ENCODE peak calls at places on chromosomes 13 and 19, in four cellular contexts. A is AG04450, N is prostate gland, R is A549. H is an unnamed sample.

GRCh38 chr13:26614721-26615120 is 57.2 kb downstream of the WASF3 start:
- DNase-seq in A (no peak), N (no peak), R (no peak), H (no peak)

GRCh38 chr19:54262066-54262465 is 5.0 kb upstream of the LILRB5 start:
- DNase-seq in A (no peak), N (no peak), R (no peak), H (no peak)

GRCh38 chr13:76991432-76991795 is 467 bp upstream of the CLN5 start:
- DNase-seq in A (no peak), N (no peak), R (no peak), H (no peak)

GRCh38 chr19:10952809-10953208 is 8.0 kb upstream of the SMARCA4 start:
- DNase-seq in A (no peak), N (peak; percentile 89), R (no peak), H (peak; percentile 77)

GRCh38 chr13:35769812-35770211 is 293.3 kb upstream of the MAB21L1 start:
- DNase-seq in A (no peak), N (no peak), R (no peak), H (no peak)

GRCh38 chr13:39051157-39051556 is 12.9 kb downstream of the NHLRC3 start:
- DNase-seq in A (no peak), N (no peak), R (no peak), H (no peak)

GRCh38 chr19:9848761-9849160 is 13.6 kb downstream of the PIN1 start:
- DNase-seq in A (no peak), N (no peak), R (no peak), H (no peak)

GRCh38 chr19:41222240-41222639 is 3.2 kb downstream of the AXL start:
- DNase-seq in A (no peak), N (no peak), R (no peak), H (no peak)

GRCh38 chr13:113666324-113666660 is 727 bp upstream of the GRK1 start:
- DNase-seq in A (no peak), N (no peak), R (no peak), H (no peak)

GRCh38 chr19:20078696-20079095 is 896 bp downstream of the ZNF90 start:
- DNase-seq in A (no peak), N (peak; percentile 9), R (no peak), H (no peak)

GRCh38 chr19:41893899-41894298 is 10.9 kb downstream of the ARHGEF1 start:
- DNase-seq in A (no peak), N (no peak), R (no peak), H (no peak)

GRCh38 chr19:55675661-55676354 is 782 bp downstream of the EPN1 start:
- DNase-seq in A (no peak), N (no peak), R (no peak), H (no peak)

GRCh38 chr19:44754743-44755066 is 6.2 kb downstream of the BCL3 start:
- DNase-seq in A (no peak), N (no peak), R (no peak), H (no peak)

GRCh38 chr19:44756089-44756562 is 7.6 kb downstream of the BCL3 start:
- DNase-seq in A (no peak), N (no peak), R (no peak), H (no peak)

GRCh38 chr19:44753932-44754742 is 5.6 kb downstream of the BCL3 start:
- DNase-seq in A (no peak), N (peak; percentile 95), R (peak; percentile 82), H (no peak)

GRCh38 chr19:44753619-44753931 is 5.1 kb downstream of the BCL3 start:
- DNase-seq in A (no peak), N (no peak), R (no peak), H (no peak)

GRCh38 chr19:44755219-44755618 is 6.7 kb downstream of the BCL3 start:
- DNase-seq in A (no peak), N (no peak), R (no peak), H (no peak)
- H3K27ac ChIP-seq in A (no peak overlapping the region), N (peak overlapping the region; percentile 88), R (peak overlapping the region; percentile 92), H (peak overlapping the region; percentile 92)

GRCh38 chr19:4633140-4633967 is 6.0 kb upstream of the TNFAIP8L1 start:
- DNase-seq in A (peak; percentile 57), N (no peak), R (peak; percentile 60), H (peak; percentile 26)
- H3K27ac ChIP-seq in A (peak overlapping the region; percentile 83), N (no peak overlapping the region), R (peak overlapping the region; percentile 92), H (peak overlapping the region; percentile 51)

DNA sequence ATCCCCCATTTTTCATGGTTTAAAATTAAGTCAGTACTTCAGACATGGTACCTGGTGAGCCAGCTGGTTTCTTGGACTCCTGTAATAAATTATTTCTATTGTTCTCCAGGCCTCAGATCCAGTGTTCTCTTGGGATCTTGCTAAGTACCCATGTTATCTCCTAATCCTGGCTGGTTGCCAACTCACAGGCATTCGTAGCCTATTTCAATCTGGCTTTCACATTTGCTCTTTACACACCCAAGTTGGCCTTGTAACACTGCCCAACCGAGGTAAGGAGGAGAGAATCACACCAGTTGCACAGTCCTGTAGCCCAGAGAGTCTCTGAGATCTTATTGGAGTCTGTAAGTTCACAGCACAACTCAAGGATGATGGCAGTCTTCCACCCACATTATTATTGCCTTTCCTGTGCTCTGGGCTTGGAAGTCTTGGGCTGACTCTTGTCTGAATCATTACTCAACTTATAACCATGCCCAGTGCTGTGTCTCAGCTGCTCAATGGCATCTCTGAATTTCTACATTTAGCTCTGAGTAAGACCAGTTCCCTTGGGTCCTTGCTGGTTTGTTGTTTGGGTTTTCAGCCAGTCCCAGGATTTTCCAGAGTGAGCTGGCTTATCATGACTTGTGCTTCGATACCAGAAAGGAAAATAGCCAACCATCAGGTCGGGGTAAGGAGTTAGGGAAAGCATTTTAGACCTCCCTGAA is 76.6 kb upstream of the KLF12 start:
- DNase-seq in A (peak; percentile 76), N (no peak), R (no peak), H (peak; percentile 67)
- H3K27ac ChIP-seq in A (peak overlapping the region; percentile 74), N (no peak overlapping the region), R (peak overlapping the region; percentile 35), H (peak overlapping the region; percentile 48)

DNA sequence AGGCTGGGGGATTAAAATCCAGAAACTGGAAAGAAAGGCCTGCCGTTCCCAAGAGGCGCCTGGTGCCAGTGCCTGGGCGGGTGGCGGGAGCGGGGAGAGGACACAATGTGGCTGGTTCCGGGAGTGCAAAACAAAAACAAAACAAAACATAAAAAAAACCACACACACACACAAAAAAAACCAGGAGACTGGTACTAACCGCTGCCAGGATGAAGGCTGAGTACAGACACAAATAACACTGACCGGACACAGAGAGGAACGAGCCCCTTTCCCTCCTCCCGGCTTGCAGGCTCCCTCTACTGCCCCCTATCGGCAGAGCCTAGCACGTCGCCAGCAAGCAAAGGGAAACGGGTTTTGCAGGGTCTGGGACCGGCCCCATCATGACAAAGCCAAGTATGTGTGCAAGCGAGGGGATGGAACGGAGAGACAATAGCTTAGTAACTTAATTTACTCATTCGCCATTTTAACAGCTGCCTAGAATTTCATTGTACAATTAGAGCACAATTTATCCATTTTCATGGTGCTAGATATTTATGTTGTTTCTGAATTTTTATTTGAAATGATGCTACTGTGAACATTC is 17.9 kb upstream of the ZDHHC20 start:
- DNase-seq in A (peak; percentile 37), N (peak; percentile 67), R (peak; percentile 22), H (no peak)
- H3K27ac ChIP-seq in A (no peak overlapping the region), N (peak overlapping the region; percentile 36), R (peak overlapping the region; percentile 83), H (no peak overlapping the region)

H was measured in epithelial cell of prostate.